ENCODE peak calls at places on chromosomes 4 and X, in nine cellular contexts. One of them, this sample, is unnamed.

GRCh38 chr4:1841201-1841885 is 14.6 kb downstream of the LETM1 start:
- DNase-seq in choroid plexus epithelial cell: no peak
- DNase-seq in EH: no peak
- DNase-seq in astrocyte of the spinal cord: no peak
- DNase-seq in GM23338: no peak
- DNase-seq in neuronal stem cell: no peak
- DNase-seq in cardiac muscle cell: no peak
- DNase-seq in ascending aorta: no peak
- DNase-seq in posterior vena cava: no peak
- DNase-seq in this sample: no peak

GRCh38 chr4:76589872-76590846 is 155.1 kb downstream of the SHROOM3 start:
- DNase-seq in choroid plexus epithelial cell: peak; percentile 98
- DNase-seq in EH: peak; percentile 99
- DNase-seq in astrocyte of the spinal cord: peak; percentile 96
- DNase-seq in GM23338: peak; percentile 98
- DNase-seq in neuronal stem cell: peak; percentile 87
- DNase-seq in cardiac muscle cell: peak; percentile 92
- DNase-seq in ascending aorta: no peak
- DNase-seq in posterior vena cava: no peak
- DNase-seq in this sample: no peak

GRCh38 chr4:157143365-157143764 is 67.4 kb downstream of the GLRB start:
- DNase-seq in choroid plexus epithelial cell: no peak
- DNase-seq in EH: no peak
- DNase-seq in astrocyte of the spinal cord: no peak
- DNase-seq in GM23338: no peak
- DNase-seq in neuronal stem cell: no peak
- DNase-seq in cardiac muscle cell: no peak
- DNase-seq in ascending aorta: no peak
- DNase-seq in posterior vena cava: no peak
- DNase-seq in this sample: no peak

GRCh38 chrX:63855896-63856295 is 70.9 kb upstream of the ARHGEF9 start:
- DNase-seq in choroid plexus epithelial cell: peak; percentile 10
- DNase-seq in EH: peak; percentile 80
- DNase-seq in astrocyte of the spinal cord: peak; percentile 14
- DNase-seq in GM23338: no peak
- DNase-seq in neuronal stem cell: no peak
- DNase-seq in cardiac muscle cell: no peak
- DNase-seq in ascending aorta: no peak
- DNase-seq in posterior vena cava: no peak
- DNase-seq in this sample: no peak

GRCh38 chr4:123547167-123547817 is 150.7 kb downstream of the SPRY1 start:
- DNase-seq in choroid plexus epithelial cell: no peak
- DNase-seq in EH: no peak
- DNase-seq in astrocyte of the spinal cord: no peak
- DNase-seq in GM23338: peak; percentile 94
- DNase-seq in neuronal stem cell: no peak
- DNase-seq in cardiac muscle cell: peak; percentile 34
- DNase-seq in ascending aorta: no peak
- DNase-seq in posterior vena cava: no peak
- DNase-seq in this sample: no peak

GRCh38 chr4:14920237-14920636 is 82.0 kb upstream of the CPEB2 start:
- DNase-seq in choroid plexus epithelial cell: no peak
- DNase-seq in EH: no peak
- DNase-seq in astrocyte of the spinal cord: no peak
- DNase-seq in GM23338: no peak
- DNase-seq in neuronal stem cell: no peak
- DNase-seq in cardiac muscle cell: no peak
- DNase-seq in ascending aorta: no peak
- DNase-seq in posterior vena cava: no peak
- DNase-seq in this sample: no peak

GRCh38 chr4:88075336-88075735 is 67.9 kb downstream of the PKD2 start:
- DNase-seq in choroid plexus epithelial cell: no peak
- DNase-seq in EH: no peak
- DNase-seq in astrocyte of the spinal cord: no peak
- DNase-seq in GM23338: no peak
- DNase-seq in neuronal stem cell: no peak
- DNase-seq in cardiac muscle cell: no peak
- DNase-seq in ascending aorta: no peak
- DNase-seq in posterior vena cava: no peak
- DNase-seq in this sample: no peak

GRCh38 chrX:19658030-19658429 is 142.7 kb upstream of the MAP3K15 start:
- DNase-seq in choroid plexus epithelial cell: no peak
- DNase-seq in EH: peak; percentile 58
- DNase-seq in astrocyte of the spinal cord: no peak
- DNase-seq in GM23338: no peak
- DNase-seq in neuronal stem cell: no peak
- DNase-seq in cardiac muscle cell: no peak
- DNase-seq in ascending aorta: no peak
- DNase-seq in posterior vena cava: no peak
- DNase-seq in this sample: no peak

GRCh38 chr4:183098080-183098722 is 856 bp upstream of the WWC2 start:
- DNase-seq in choroid plexus epithelial cell: peak; percentile 59
- DNase-seq in EH: peak; percentile 75
- DNase-seq in astrocyte of the spinal cord: peak; percentile 45
- DNase-seq in GM23338: peak; percentile 66
- DNase-seq in neuronal stem cell: peak; percentile 35
- DNase-seq in cardiac muscle cell: peak; percentile 69
- DNase-seq in ascending aorta: no peak
- DNase-seq in posterior vena cava: peak; percentile 91
- DNase-seq in this sample: peak; percentile 58

GRCh38 chr4:21811576-21811975 is 137.0 kb downstream of the KCNIP4 start:
- DNase-seq in choroid plexus epithelial cell: peak; percentile 72
- DNase-seq in EH: peak; percentile 87
- DNase-seq in astrocyte of the spinal cord: no peak
- DNase-seq in GM23338: no peak
- DNase-seq in neuronal stem cell: no peak
- DNase-seq in cardiac muscle cell: no peak
- DNase-seq in ascending aorta: no peak
- DNase-seq in posterior vena cava: no peak
- DNase-seq in this sample: peak; percentile 18

GRCh38 chrX:2829066-2829430 is 318 bp downstream of the GYG2 start:
- DNase-seq in choroid plexus epithelial cell: no peak
- DNase-seq in EH: no peak
- DNase-seq in astrocyte of the spinal cord: no peak
- DNase-seq in GM23338: peak; percentile 74
- DNase-seq in neuronal stem cell: peak; percentile 52
- DNase-seq in cardiac muscle cell: peak; percentile 63
- DNase-seq in ascending aorta: no peak
- DNase-seq in posterior vena cava: no peak
- DNase-seq in this sample: no peak

GRCh38 chrX:72685810-72686465 is 28.2 kb downstream of the PHKA1 start:
- DNase-seq in choroid plexus epithelial cell: no peak
- DNase-seq in EH: peak; percentile 6
- DNase-seq in astrocyte of the spinal cord: peak; percentile 49
- DNase-seq in GM23338: no peak
- DNase-seq in neuronal stem cell: no peak
- DNase-seq in cardiac muscle cell: no peak
- DNase-seq in ascending aorta: no peak
- DNase-seq in posterior vena cava: no peak
- DNase-seq in this sample: no peak

GRCh38 chrX:39898147-39898546 is 199.6 kb downstream of the BCOR start:
- DNase-seq in choroid plexus epithelial cell: no peak
- DNase-seq in EH: no peak
- DNase-seq in astrocyte of the spinal cord: no peak
- DNase-seq in GM23338: no peak
- DNase-seq in neuronal stem cell: no peak
- DNase-seq in cardiac muscle cell: no peak
- DNase-seq in ascending aorta: no peak
- DNase-seq in posterior vena cava: no peak
- DNase-seq in this sample: no peak

GRCh38 chrX:53047228-53047627 is 1.4 kb upstream of the GPR173 start:
- DNase-seq in choroid plexus epithelial cell: no peak
- DNase-seq in EH: peak; percentile 33
- DNase-seq in astrocyte of the spinal cord: no peak
- DNase-seq in GM23338: peak; percentile 28
- DNase-seq in neuronal stem cell: no peak
- DNase-seq in cardiac muscle cell: peak; percentile 2
- DNase-seq in ascending aorta: no peak
- DNase-seq in posterior vena cava: no peak
- DNase-seq in this sample: peak; percentile 23

GRCh38 chrX:5265324-5265723 is 963.3 kb downstream of the NLGN4X start:
- DNase-seq in choroid plexus epithelial cell: no peak
- DNase-seq in EH: no peak
- DNase-seq in astrocyte of the spinal cord: no peak
- DNase-seq in GM23338: no peak
- DNase-seq in neuronal stem cell: no peak
- DNase-seq in cardiac muscle cell: no peak
- DNase-seq in ascending aorta: no peak
- DNase-seq in posterior vena cava: no peak
- DNase-seq in this sample: no peak

GRCh38 chrX:130109429-130110378 is 593 bp downstream of the ELF4 start:
- DNase-seq in choroid plexus epithelial cell: no peak
- DNase-seq in EH: peak; percentile 57
- DNase-seq in astrocyte of the spinal cord: no peak
- DNase-seq in GM23338: peak; percentile 41
- DNase-seq in neuronal stem cell: no peak
- DNase-seq in cardiac muscle cell: no peak
- DNase-seq in ascending aorta: no peak
- DNase-seq in posterior vena cava: peak; percentile 84
- DNase-seq in this sample: peak; percentile 39

GRCh38 chr4:128517739-128518510 is 230.3 kb upstream of the PGRMC2 start:
- DNase-seq in choroid plexus epithelial cell: peak; percentile 99
- DNase-seq in EH: peak; percentile 98
- DNase-seq in astrocyte of the spinal cord: peak; percentile 98
- DNase-seq in GM23338: peak; percentile 43
- DNase-seq in neuronal stem cell: peak; percentile 11
- DNase-seq in cardiac muscle cell: no peak
- DNase-seq in ascending aorta: no peak
- DNase-seq in posterior vena cava: peak; percentile 87
- DNase-seq in this sample: peak; percentile 97

GRCh38 chr4:8081171-8081570 is 77.4 kb downstream of the ABLIM2 start:
- DNase-seq in choroid plexus epithelial cell: no peak
- DNase-seq in EH: no peak
- DNase-seq in astrocyte of the spinal cord: no peak
- DNase-seq in GM23338: no peak
- DNase-seq in neuronal stem cell: no peak
- DNase-seq in cardiac muscle cell: no peak
- DNase-seq in ascending aorta: no peak
- DNase-seq in posterior vena cava: peak; percentile 74
- DNase-seq in this sample: no peak

GRCh38 chr4:167721574-167721973 is 370.8 kb upstream of the ANXA10 start:
- DNase-seq in choroid plexus epithelial cell: peak; percentile 25
- DNase-seq in EH: no peak
- DNase-seq in astrocyte of the spinal cord: no peak
- DNase-seq in GM23338: no peak
- DNase-seq in neuronal stem cell: no peak
- DNase-seq in cardiac muscle cell: no peak
- DNase-seq in ascending aorta: no peak
- DNase-seq in posterior vena cava: no peak
- DNase-seq in this sample: no peak

GRCh38 chr4:109378076-109378475 is 55.5 kb upstream of the SEC24B start:
- DNase-seq in choroid plexus epithelial cell: no peak
- DNase-seq in EH: no peak
- DNase-seq in astrocyte of the spinal cord: no peak
- DNase-seq in GM23338: no peak
- DNase-seq in neuronal stem cell: no peak
- DNase-seq in cardiac muscle cell: no peak
- DNase-seq in ascending aorta: no peak
- DNase-seq in posterior vena cava: no peak
- DNase-seq in this sample: no peak

GRCh38 chr4:140188975-140189374 is 35.0 kb upstream of the MAML3 start:
- DNase-seq in choroid plexus epithelial cell: peak; percentile 92
- DNase-seq in EH: peak; percentile 48
- DNase-seq in astrocyte of the spinal cord: peak; percentile 57
- DNase-seq in GM23338: no peak
- DNase-seq in neuronal stem cell: no peak
- DNase-seq in cardiac muscle cell: peak; percentile 22
- DNase-seq in ascending aorta: no peak
- DNase-seq in posterior vena cava: no peak
- DNase-seq in this sample: peak; percentile 87

GRCh38 chr4:5160668-5161067 is 109.4 kb downstream of the STK32B start:
- DNase-seq in choroid plexus epithelial cell: no peak
- DNase-seq in EH: no peak
- DNase-seq in astrocyte of the spinal cord: no peak
- DNase-seq in GM23338: no peak
- DNase-seq in neuronal stem cell: no peak
- DNase-seq in cardiac muscle cell: no peak
- DNase-seq in ascending aorta: no peak
- DNase-seq in posterior vena cava: no peak
- DNase-seq in this sample: no peak

GRCh38 chr4:70632028-70632427 is 3.5 kb downstream of the ENAM start:
- DNase-seq in choroid plexus epithelial cell: peak; percentile 64
- DNase-seq in EH: peak; percentile 65
- DNase-seq in astrocyte of the spinal cord: peak; percentile 32
- DNase-seq in GM23338: no peak
- DNase-seq in neuronal stem cell: no peak
- DNase-seq in cardiac muscle cell: no peak
- DNase-seq in ascending aorta: no peak
- DNase-seq in posterior vena cava: no peak
- DNase-seq in this sample: peak; percentile 47

GRCh38 chrX:39613997-39614679 is 483.6 kb downstream of the BCOR start:
- DNase-seq in choroid plexus epithelial cell: no peak
- DNase-seq in EH: no peak
- DNase-seq in astrocyte of the spinal cord: no peak
- DNase-seq in GM23338: peak; percentile 76
- DNase-seq in neuronal stem cell: no peak
- DNase-seq in cardiac muscle cell: no peak
- DNase-seq in ascending aorta: no peak
- DNase-seq in posterior vena cava: no peak
- DNase-seq in this sample: no peak

GRCh38 chr4:47913328-47913727 is 1.1 kb downstream of the NFXL1 start:
- DNase-seq in choroid plexus epithelial cell: peak; percentile 41
- DNase-seq in EH: peak; percentile 42
- DNase-seq in astrocyte of the spinal cord: peak; percentile 30
- DNase-seq in GM23338: peak; percentile 12
- DNase-seq in neuronal stem cell: no peak
- DNase-seq in cardiac muscle cell: no peak
- DNase-seq in ascending aorta: no peak
- DNase-seq in posterior vena cava: no peak
- DNase-seq in this sample: peak; percentile 16

GRCh38 chr4:89298160-89298559 is 9.4 kb downstream of the GPRIN3 start:
- DNase-seq in choroid plexus epithelial cell: no peak
- DNase-seq in EH: no peak
- DNase-seq in astrocyte of the spinal cord: no peak
- DNase-seq in GM23338: peak; percentile 9
- DNase-seq in neuronal stem cell: no peak
- DNase-seq in cardiac muscle cell: no peak
- DNase-seq in ascending aorta: no peak
- DNase-seq in posterior vena cava: no peak
- DNase-seq in this sample: no peak

GRCh38 chr4:184170996-184171395 is 46.7 kb downstream of the ENPP6 start:
- DNase-seq in choroid plexus epithelial cell: peak; percentile 62
- DNase-seq in EH: peak; percentile 53
- DNase-seq in astrocyte of the spinal cord: peak; percentile 60
- DNase-seq in GM23338: peak; percentile 66
- DNase-seq in neuronal stem cell: no peak
- DNase-seq in cardiac muscle cell: peak; percentile 62
- DNase-seq in ascending aorta: no peak
- DNase-seq in posterior vena cava: no peak
- DNase-seq in this sample: no peak

GRCh38 chr4:6546681-6547447 is 28.1 kb upstream of the MAN2B2 start:
- DNase-seq in choroid plexus epithelial cell: peak; percentile 85
- DNase-seq in EH: peak; percentile 68
- DNase-seq in astrocyte of the spinal cord: peak; percentile 58
- DNase-seq in GM23338: peak; percentile 94
- DNase-seq in neuronal stem cell: peak; percentile 86
- DNase-seq in cardiac muscle cell: peak; percentile 90
- DNase-seq in ascending aorta: no peak
- DNase-seq in posterior vena cava: no peak
- DNase-seq in this sample: peak; percentile 82

GRCh38 chr4:139015269-139015947 is at the start of gene NOCT:
- DNase-seq in choroid plexus epithelial cell: peak; percentile 97
- DNase-seq in EH: peak; percentile 91
- DNase-seq in astrocyte of the spinal cord: peak; percentile 93
- DNase-seq in GM23338: peak; percentile 92
- DNase-seq in neuronal stem cell: peak; percentile 85
- DNase-seq in cardiac muscle cell: peak; percentile 91
- DNase-seq in ascending aorta: peak; percentile 67
- DNase-seq in posterior vena cava: peak; percentile 96
- DNase-seq in this sample: peak; percentile 94

GRCh38 chr4:90328558-90328957 is 201.4 kb downstream of the CCSER1 start:
- DNase-seq in choroid plexus epithelial cell: peak; percentile 50
- DNase-seq in EH: peak; percentile 3
- DNase-seq in astrocyte of the spinal cord: peak; percentile 27
- DNase-seq in GM23338: peak; percentile 12
- DNase-seq in neuronal stem cell: peak; percentile 8
- DNase-seq in cardiac muscle cell: peak; percentile 73
- DNase-seq in ascending aorta: no peak
- DNase-seq in posterior vena cava: no peak
- DNase-seq in this sample: peak; percentile 3

GRCh38 chr4:105471566-105472176 is 2.2 kb downstream of the PPA2 start:
- DNase-seq in choroid plexus epithelial cell: peak; percentile 85
- DNase-seq in EH: peak; percentile 78
- DNase-seq in astrocyte of the spinal cord: peak; percentile 79
- DNase-seq in GM23338: peak; percentile 83
- DNase-seq in neuronal stem cell: peak; percentile 51
- DNase-seq in cardiac muscle cell: peak; percentile 73
- DNase-seq in ascending aorta: peak; percentile 13
- DNase-seq in posterior vena cava: no peak
- DNase-seq in this sample: peak; percentile 87

This sample was measured in lung microvascular endothelial cell.